ENCODE peak calls at places on chromosomes 3 and 15, in five cellular contexts. L, B, O, Y and T are unnamed samples.

GRCh38 chr15:99561476-99562230 is 4.1 kb upstream of the MEF2A start:
- DNase-seq in Y (no peak), B (no peak), O (no peak), L (no peak), T (no peak)

GRCh38 chr3:128787256-128788253 is 61.6 kb downstream of the RAB7A start:
- DNase-seq in L (peak), O (peak), B (no peak), Y (no peak), T (no peak)

GRCh38 chr3:168534761-168535160 is 439.0 kb upstream of the GOLIM4 start:
- DNase-seq in L (no peak), B (no peak), O (no peak), Y (no peak), T (no peak)

GRCh38 chr3:194083253-194084224 is 52.4 kb upstream of the HES1 start:
- DNase-seq in L (no peak), O (no peak), B (no peak), Y (no peak), T (peak)

GRCh38 chr3:61863579-61863978 is 302.2 kb downstream of the PTPRG start:
- DNase-seq in O (no peak), B (no peak), Y (no peak), L (no peak), T (no peak)

GRCh38 chr3:190044142-190044541 is 76.6 kb downstream of the P3H2 start:
- DNase-seq in O (no peak), Y (no peak), L (no peak), B (no peak), T (no peak)

GRCh38 chr15:52567886-52568568 is 803 bp downstream of the ARPP19 start:
- DNase-seq in O (no peak), L (peak), Y (no peak), B (no peak), T (no peak)

GRCh38 chr15:66673410-66674322 is 28.4 kb upstream of the SMAD6 start:
- DNase-seq in Y (no peak), L (peak), O (peak), B (no peak), T (no peak)

GRCh38 chr15:58494581-58494980 is 62.8 kb downstream of the LIPC start:
- DNase-seq in O (no peak), B (no peak), Y (no peak), L (no peak), T (no peak)

GRCh38 chr3:138051946-138052802 is 42.2 kb downstream of the CLDN18 start:
- DNase-seq in L (peak), O (peak), Y (no peak), B (peak), T (no peak)

GRCh38 chr3:177574232-177574856 is 377.1 kb upstream of the TBL1XR1 start:
- DNase-seq in Y (no peak), L (no peak), B (no peak), O (no peak), T (no peak)

GRCh38 chr3:49108346-49108745 is 3.8 kb upstream of the QARS1 start:
- DNase-seq in L (no peak), B (no peak), Y (no peak), O (no peak), T (no peak)

GRCh38 chr3:49104052-49104426 is 518 bp downstream of the QARS1 start:
- DNase-seq in Y (no peak), L (no peak), B (no peak), O (no peak), T (no peak)

GRCh38 chr3:49100046-49100615 is 4.4 kb downstream of the QARS1 start:
- DNase-seq in Y (no peak), L (no peak), O (no peak), B (no peak), T (no peak)

GRCh38 chr3:49098910-49099630 is 5.2 kb upstream of the QRICH1 start:
- DNase-seq in B (no peak), L (no peak), Y (no peak), O (no peak), T (no peak)

DNA sequence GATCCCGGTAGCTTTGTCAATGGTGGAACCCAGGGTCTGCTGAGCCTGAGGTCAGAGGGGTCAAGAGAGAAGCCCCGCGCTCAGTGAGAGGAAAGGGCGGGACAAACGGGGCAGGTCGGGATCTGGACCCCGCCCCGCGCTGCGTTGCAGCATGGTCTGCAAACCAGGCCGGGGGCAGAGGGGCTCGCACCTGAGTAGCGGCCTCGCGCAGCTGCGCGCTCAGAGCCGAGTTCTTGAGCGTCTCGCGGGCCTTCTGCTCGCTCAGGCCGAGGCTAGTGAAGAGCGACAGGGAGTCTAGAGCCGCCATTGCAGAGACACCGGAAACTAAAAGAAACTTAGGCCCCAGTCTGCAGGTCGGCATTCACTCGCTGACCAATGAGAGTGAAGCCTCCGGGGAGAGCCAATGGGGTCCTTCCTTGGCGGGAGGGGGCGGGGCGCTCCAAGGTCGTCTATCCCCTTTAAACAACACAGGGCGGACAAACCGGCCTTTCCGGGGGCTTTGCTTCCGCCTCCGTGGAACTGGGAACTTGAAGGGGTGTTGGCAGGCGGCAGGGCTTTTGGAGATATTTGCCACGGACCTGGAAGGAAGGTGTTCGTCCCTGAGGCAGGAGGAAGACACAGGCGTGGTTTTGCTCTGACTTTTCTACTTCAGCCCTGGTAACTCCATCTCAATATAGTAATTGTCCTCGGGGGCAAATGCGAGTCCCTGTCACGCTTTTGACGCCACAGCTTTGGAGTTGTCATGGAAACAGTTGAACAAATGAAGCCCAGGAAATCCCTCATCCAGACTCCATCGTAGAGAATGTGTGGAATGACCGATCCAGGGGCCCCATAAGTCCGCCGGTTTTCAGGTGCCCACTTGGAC is at the start of gene QARS1:
- DNase-seq in O (peak), B (peak), L (peak), Y (peak), T (peak)
- TF ChIP-seq POLR2A in O (peak), B (no peak), L (peak), Y (peak), T (no peak)

DNA sequence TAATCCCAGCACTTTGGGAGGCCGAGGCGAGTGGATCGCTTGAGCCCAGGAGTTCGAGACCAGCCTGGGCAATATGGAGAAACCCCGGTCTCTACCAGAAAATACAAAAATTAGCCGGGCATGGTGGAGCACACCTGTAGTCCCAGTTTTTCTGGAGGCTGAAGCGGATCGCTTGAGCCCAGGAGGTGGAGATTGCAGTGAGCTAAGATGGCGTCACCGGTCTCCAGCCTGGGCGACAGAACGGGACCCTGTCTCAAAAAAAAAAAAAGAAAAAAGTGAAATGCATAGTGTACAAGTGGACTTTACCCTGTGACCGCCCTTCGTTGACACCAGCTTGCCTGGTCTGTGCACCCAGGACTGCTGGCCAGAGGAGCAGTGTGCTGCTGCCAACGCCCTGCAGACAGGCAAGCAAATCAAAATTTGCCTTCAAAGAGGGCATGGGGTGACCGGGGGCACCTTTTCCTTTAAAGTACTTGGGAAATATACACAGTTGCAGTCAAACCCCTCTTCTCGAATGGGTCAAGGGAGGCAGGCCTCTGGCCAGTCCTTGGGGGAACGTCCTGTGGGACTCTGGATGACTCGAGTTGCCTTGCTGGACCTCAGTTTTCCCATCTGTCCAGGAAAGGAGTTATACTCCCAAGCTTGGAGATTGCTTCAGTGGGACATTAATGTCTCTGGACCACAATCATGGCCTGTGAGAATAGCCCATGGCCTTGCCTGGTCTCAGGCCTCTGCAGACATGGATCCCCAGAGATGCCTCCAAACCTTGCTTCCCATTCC is 1.0 kb downstream of the XYLB start:
- DNase-seq in Y (no peak), L (no peak), B (no peak), O (no peak), T (peak)
- TF ChIP-seq POLR2A in Y (no peak), L (no peak), B (no peak), O (no peak), T (no peak)

GRCh38 chr15:41230650-41231533 is at the start of the genes CHP1 and EXD1:
- DNase-seq in B (peak), L (peak), O (peak), Y (peak), T (peak)
- TF ChIP-seq POLR2A in B (peak), L (no peak), O (peak), Y (peak), T (no peak)

GRCh38 chr3:142889263-142890014 is 556 bp upstream of the PCOLCE2 start:
- DNase-seq in B (no peak), Y (no peak), O (no peak), L (no peak), T (no peak)

GRCh38 chr3:142888099-142888483 is 792 bp downstream of the PCOLCE2 start:
- DNase-seq in B (no peak), L (peak), O (peak), Y (no peak), T (no peak)

GRCh38 chr3:142890592-142890991 is 1.7 kb upstream of the PCOLCE2 start:
- DNase-seq in Y (no peak), O (no peak), L (no peak), B (no peak), T (no peak)

GRCh38 chr3:142886938-142887337 is 1.9 kb downstream of the PCOLCE2 start:
- DNase-seq in O (peak), B (no peak), Y (no peak), L (no peak), T (no peak)

GRCh38 chr3:142888484-142889262 is at the start of gene PCOLCE2:
- DNase-seq in O (peak), B (peak), Y (peak), L (peak), T (no peak)
- TF ChIP-seq POLR2A in O (no peak), B (no peak), Y (no peak), L (peak), T (no peak)

GRCh38 chr3:146542179-146542578 is 2.2 kb downstream of the PLSCR1 start:
- DNase-seq in L (no peak), B (no peak), Y (no peak), O (peak), T (no peak)
- TF ChIP-seq POLR2A in L (no peak), B (no peak), Y (no peak), O (no peak), T (no peak)